ENCODE peak calls at places on chromosomes 6 and 20, in eight cellular contexts. F is GM23338, H is OCI-LY7, C is hepatocyte, D is PC-9, L is HCT116, O is PC-3, Y is SK-N-SH. Z is an unnamed sample. For H3K9me2, the result is how much of the 10 kb centered on the place peaks cover.

GRCh38 chr20:7392551-7392950 is 547.7 kb downstream of the HAO1 start:
- DNase-seq in C (no peak), F (no peak), L (no peak), O (no peak), Y (no peak), D (no peak), H (no peak), Z (no peak)

GRCh38 chr6:42050011-42050896 is at the start of gene TAF8:
- DNase-seq in O (peak), C (peak), Y (peak), L (peak), H (peak), D (peak), F (peak), Z (peak)

GRCh38 chr6:110958332-110959192 is at the start of gene GTF3C6:
- DNase-seq in Y (peak), L (peak), H (peak), D (peak), C (peak), F (peak), O (peak), Z (peak)

GRCh38 chr6:72248621-72249020 is 362.3 kb downstream of the RIMS1 start:
- DNase-seq in L (no peak), O (no peak), D (no peak), F (no peak), Y (no peak), H (no peak), C (no peak), Z (no peak)

GRCh38 chr6:97462031-97462430 is 179.0 kb upstream of the MMS22L start:
- DNase-seq in Y (no peak), H (no peak), O (no peak), C (no peak), L (no peak), D (no peak), F (no peak), Z (no peak)

GRCh38 chr6:17393335-17394191 is at the start of gene CAP2:
- DNase-seq in F (peak), O (peak), L (no peak), C (peak), D (peak), Y (peak), H (no peak), Z (no peak)

GRCh38 chr6:131017962-131018361 is 45.1 kb downstream of the EPB41L2 start:
- DNase-seq in O (no peak), L (no peak), D (no peak), F (no peak), C (no peak), H (no peak), Y (no peak), Z (no peak)

GRCh38 chr6:48985025-48985424 is 478.0 kb downstream of the MMUT start:
- DNase-seq in D (no peak), O (peak), Y (no peak), C (no peak), F (no peak), H (no peak), L (no peak), Z (no peak)

GRCh38 chr6:163625265-163625664 is 210.7 kb downstream of the QKI start:
- DNase-seq in O (no peak), D (no peak), F (no peak), H (no peak), C (no peak), Y (no peak), L (no peak), Z (no peak)

GRCh38 chr6:35719407-35719829 is 17.4 kb upstream of the ARMC12 start:
- DNase-seq in O (no peak), D (no peak), Y (no peak), C (no peak), H (no peak), F (no peak), L (no peak), Z (no peak)

GRCh38 chr20:19978511-19979210 is 38.5 kb upstream of the NAA20 start:
- DNase-seq in L (no peak), C (no peak), F (no peak), O (no peak), D (no peak), Y (no peak), H (no peak), Z (no peak)

GRCh38 chr6:75735491-75736186 is 13.4 kb upstream of the MYO6 start:
- DNase-seq in C (peak), D (peak), H (no peak), Y (no peak), F (no peak), L (peak), O (peak), Z (peak)

GRCh38 chr20:53623454-53624206 is 30.0 kb upstream of the ZNF217 start:
- DNase-seq in C (peak), L (no peak), F (peak), O (peak), Y (peak), D (peak), H (peak), Z (peak)

GRCh38 chr6:45483021-45483420 is 105.3 kb upstream of the SUPT3H start:
- DNase-seq in O (no peak), L (no peak), H (no peak), D (no peak), F (no peak), C (peak), Y (no peak), Z (no peak)

GRCh38 chr6:111427341-111428116 is 55.5 kb downstream of the REV3L start:
- DNase-seq in C (no peak), L (no peak), F (no peak), O (peak), Y (no peak), D (peak), H (peak), Z (peak)

GRCh38 chr6:139500977-139501376 is 126.5 kb upstream of the CITED2 start:
- DNase-seq in D (no peak), H (no peak), Y (no peak), O (no peak), L (no peak), F (no peak), C (no peak), Z (no peak)

GRCh38 chr6:17673543-17674254 is 33.0 kb downstream of the NUP153 start:
- DNase-seq in H (no peak), F (no peak), C (no peak), O (no peak), D (no peak), L (no peak), Y (no peak), Z (no peak)

GRCh38 chr6:85191656-85192055 is 258.2 kb upstream of the NT5E start:
- DNase-seq in L (no peak), O (no peak), F (no peak), C (no peak), H (no peak), D (no peak), Y (no peak), Z (no peak)

GRCh38 chr6:63023726-63024125 is 187.5 kb upstream of the FKBP1C start:
- DNase-seq in L (no peak), O (no peak), Y (no peak), C (no peak), D (no peak), F (no peak), H (no peak), Z (no peak)

GRCh38 chr6:115753446-115753845 is 307.2 kb downstream of the FRK start:
- DNase-seq in O (peak), C (no peak), L (no peak), F (no peak), Y (no peak), H (no peak), D (no peak), Z (no peak)

GRCh38 chr6:127967708-127968107 is 66.8 kb upstream of the THEMIS start:
- DNase-seq in C (no peak), L (no peak), O (no peak), Y (no peak), F (no peak), H (no peak), D (no peak), Z (no peak)

GRCh38 chr6:127966616-127967015 is 65.8 kb upstream of the THEMIS start:
- DNase-seq in L (no peak), Y (no peak), O (no peak), H (no peak), C (no peak), D (no peak), F (no peak), Z (no peak)

GRCh38 chr6:127969701-127970100 is 68.8 kb upstream of the THEMIS start:
- DNase-seq in D (no peak), Y (no peak), F (no peak), C (no peak), L (no peak), H (no peak), O (no peak), Z (no peak)

GRCh38 chr6:127971386-127971785 is 70.5 kb upstream of the THEMIS start:
- DNase-seq in D (no peak), C (no peak), Y (no peak), H (no peak), L (no peak), O (no peak), F (no peak), Z (no peak)

DNA sequence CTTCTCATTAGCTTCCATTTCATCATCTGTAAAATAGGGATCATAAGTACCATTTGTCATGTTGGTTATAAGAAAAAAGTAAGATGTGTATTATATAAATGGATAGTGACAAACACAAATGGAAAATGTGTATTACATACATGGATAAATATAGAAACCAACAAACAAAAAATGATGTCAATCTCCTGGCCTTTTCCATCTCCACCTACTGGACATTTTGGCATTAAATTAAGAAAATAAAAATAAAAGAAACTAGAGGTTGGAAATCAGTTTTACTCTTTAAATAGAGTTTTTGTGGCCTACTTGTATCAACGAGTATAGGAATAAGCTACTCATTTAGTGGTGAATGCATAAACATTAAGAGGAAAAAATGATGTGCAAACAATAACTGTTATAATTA is 67.5 kb upstream of the THEMIS start:
- DNase-seq in H (no peak), Y (no peak), C (no peak), D (no peak), F (no peak), O (no peak), L (no peak), Z (no peak)
- TF ChIP-seq CTCF in H (no peak), Y (peak), C (no peak), D (peak), F (no peak), O (peak), L (no peak), Z (no peak)

DNA sequence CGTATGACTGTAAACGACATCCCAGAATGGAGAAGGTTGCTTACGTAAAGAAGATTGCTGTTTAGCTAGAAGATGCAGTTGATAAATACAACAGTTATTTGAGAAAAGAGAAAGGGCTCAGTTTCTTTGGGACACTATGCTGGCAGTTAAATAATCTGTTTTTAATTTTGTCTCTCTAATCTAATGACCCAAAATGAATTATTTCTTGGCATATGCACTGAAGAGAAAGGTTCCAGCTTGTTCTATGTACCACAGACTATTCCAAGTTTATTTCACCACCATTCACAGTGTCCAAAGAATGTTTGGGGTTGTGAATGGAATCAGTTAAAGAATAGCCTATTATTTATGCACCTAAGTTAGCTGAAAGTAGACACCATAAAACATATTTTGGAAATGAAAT is 449.9 kb downstream of the RNF144B start:
- DNase-seq in C (no peak), L (no peak), H (no peak), F (no peak), Y (no peak), O (no peak), D (no peak), Z (no peak)
- H3K9me2 ChIP-seq in C (under half), L (under half), H (under half), F (under half), Y (under half), O (under half), D (under half), Z (under half)

GRCh38 chr20:25015986-25016385 is 23.4 kb upstream of the APMAP start:
- DNase-seq in O (no peak), F (no peak), L (no peak), C (no peak), H (no peak), Y (no peak), D (no peak), Z (no peak)
- H3K4me2 ChIP-seq in O (no peak), F (no peak), L (no peak), C (no peak), H (no peak), Y (no peak), D (no peak), Z (no peak)

GRCh38 chr20:18288748-18289705 is 700 bp downstream of the ZNF133 start:
- DNase-seq in H (no peak), Y (peak), C (peak), O (no peak), F (peak), L (no peak), D (no peak), Z (no peak)

GRCh38 chr20:18284805-18285533 is 3.4 kb upstream of the ZNF133 start:
- DNase-seq in H (peak), F (peak), D (no peak), L (no peak), O (no peak), C (no peak), Y (no peak), Z (no peak)

GRCh38 chr20:18287546-18287914 is 797 bp upstream of the ZNF133 start:
- DNase-seq in Y (peak), H (no peak), C (peak), L (no peak), F (no peak), D (no peak), O (no peak), Z (no peak)

GRCh38 chr20:18287915-18288747 is at the start of gene ZNF133:
- DNase-seq in F (peak), L (peak), O (peak), D (peak), H (peak), C (peak), Y (peak), Z (peak)
- TF ChIP-seq CTCF in F (peak), L (no peak), O (peak), D (no peak), H (peak), C (peak), Y (peak), Z (peak)

DNA sequence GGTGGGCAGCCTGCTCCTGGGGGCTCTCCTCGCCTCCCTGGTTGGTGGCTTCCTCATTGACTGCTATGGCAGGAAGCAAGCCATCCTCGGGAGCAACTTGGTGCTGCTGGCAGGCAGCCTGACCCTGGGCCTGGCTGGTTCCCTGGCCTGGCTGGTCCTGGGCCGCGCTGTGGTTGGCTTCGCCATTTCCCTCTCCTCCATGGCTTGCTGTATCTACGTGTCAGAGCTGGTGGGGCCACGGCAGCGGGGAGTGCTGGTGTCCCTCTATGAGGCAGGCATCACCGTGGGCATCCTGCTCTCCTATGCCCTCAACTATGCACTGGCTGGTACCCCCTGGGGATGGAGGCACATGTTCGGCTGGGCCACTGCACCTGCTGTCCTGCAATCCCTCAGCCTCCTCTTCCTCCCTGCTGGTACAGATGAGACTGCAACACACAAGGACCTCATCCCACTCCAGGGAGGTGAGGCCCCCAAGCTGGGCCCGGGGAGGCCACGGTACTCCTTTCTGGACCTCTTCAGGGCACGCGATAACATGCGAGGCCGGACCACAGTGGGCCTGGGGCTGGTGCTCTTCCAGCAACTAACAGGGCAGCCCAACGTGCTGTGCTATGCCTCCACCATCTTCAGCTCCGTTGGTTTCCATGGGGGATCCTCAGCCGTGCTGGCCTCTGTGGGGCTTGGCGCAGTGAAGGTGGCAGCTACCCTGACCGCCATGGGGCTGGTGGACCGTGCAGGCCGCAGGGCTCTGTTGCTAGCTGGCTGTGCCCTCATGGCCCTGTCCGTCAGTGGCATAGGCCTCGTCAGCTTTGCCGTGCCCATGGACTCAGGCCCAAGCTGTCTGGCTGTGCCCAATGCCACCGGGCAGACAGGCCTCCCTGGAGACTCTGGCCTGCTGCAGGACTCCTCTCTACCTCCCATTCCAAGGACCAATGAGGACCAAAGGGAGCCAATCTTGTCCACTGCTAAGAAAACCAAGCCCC is 16.0 kb downstream of the SLC2A10 start:
- DNase-seq in D (no peak), H (no peak), Y (no peak), O (no peak), L (no peak), F (no peak), C (no peak), Z (no peak)
- H3K9me2 ChIP-seq in D (under half), H (under half), Y (under half), O (under half), L (under half), F (under half), C (under half), Z (under half)